ENCODE peak calls at places on chromosomes 4 and X, in eight cellular contexts. P is OCI-LY7, M is BE2C, F is HFF-Myc, Q is GM12878, N is BJ, T is breast epithelium, Z is uterus. R is an unnamed sample.

GRCh38 chr4:43680416-43680815 is 768.2 kb downstream of the KCTD8 start:
- DNase-seq in P (no peak), M (no peak), F (no peak), Q (no peak), N (no peak), T (no peak), Z (no peak), R (no peak)

GRCh38 chr4:140851032-140851636 is 94.9 kb upstream of the TBC1D9 start:
- DNase-seq in P (peak; percentile 86), M (peak; percentile 64), F (peak; percentile 41), Q (peak; percentile 33), N (no peak), T (no peak), Z (peak; percentile 26), R (peak; percentile 78)

GRCh38 chr4:99563310-99564186 is at the start of gene TRMT10A:
- DNase-seq in P (peak; percentile 96), M (peak; percentile 96), F (peak; percentile 94), Q (peak; percentile 85), N (peak; percentile 82), T (peak; percentile 95), Z (peak; percentile 96), R (peak; percentile 98)

GRCh38 chr4:76235915-76236314 is 15.6 kb upstream of the FAM47E start:
- DNase-seq in P (no peak), M (no peak), F (no peak), Q (no peak), N (no peak), T (no peak), Z (no peak), R (no peak)

GRCh38 chr4:146061610-146062324 is 113.8 kb upstream of the LSM6 start:
- DNase-seq in P (peak; percentile 38), M (no peak), F (no peak), Q (no peak), N (no peak), T (no peak), Z (no peak), R (no peak)

GRCh38 chr4:186826866-186827541 is 103.3 kb upstream of the FAT1 start:
- DNase-seq in P (no peak), M (no peak), F (no peak), Q (no peak), N (no peak), T (no peak), Z (no peak), R (no peak)

GRCh38 chr4:162015090-162015489 is 148.7 kb downstream of the FSTL5 start:
- DNase-seq in P (no peak), M (no peak), F (no peak), Q (no peak), N (peak; percentile 17), T (no peak), Z (no peak), R (no peak)

GRCh38 chr4:113636877-113637276 is 124.7 kb downstream of the CAMK2D start:
- DNase-seq in P (peak; percentile 91), M (no peak), F (no peak), Q (no peak), N (no peak), T (no peak), Z (no peak), R (no peak)

GRCh38 chr4:129641179-129641578 is 545.2 kb downstream of the C4orf33 start:
- DNase-seq in P (peak; percentile 49), M (peak; percentile 61), F (peak; percentile 6), Q (peak; percentile 8), N (no peak), T (no peak), Z (no peak), R (peak; percentile 88)

GRCh38 chrX:155105919-155106318 is 34.6 kb downstream of the BRCC3 start:
- DNase-seq in P (no peak), M (no peak), F (no peak), Q (no peak), N (no peak), T (no peak), Z (no peak), R (no peak)

GRCh38 chr4:126955292-126956191 is 677.2 kb upstream of the INTU start:
- DNase-seq in P (no peak), M (peak; percentile 6), F (no peak), Q (no peak), N (no peak), T (no peak), Z (no peak), R (peak; percentile 58)

GRCh38 chr4:177105526-177105925 is 204.1 kb upstream of the NEIL3 start:
- DNase-seq in P (no peak), M (no peak), F (no peak), Q (no peak), N (peak; percentile 79), T (no peak), Z (no peak), R (no peak)

GRCh38 chr4:76677571-76678326 is 220.2 kb downstream of the SOWAHB start:
- DNase-seq in P (no peak), M (no peak), F (no peak), Q (no peak), N (no peak), T (no peak), Z (no peak), R (no peak)

GRCh38 chr4:39023059-39023458 is 9.2 kb downstream of the TMEM156 start:
- DNase-seq in P (no peak), M (no peak), F (no peak), Q (no peak), N (no peak), T (no peak), Z (no peak), R (no peak)

GRCh38 chr4:72899621-72900020 is 169.9 kb downstream of the COX18 start:
- DNase-seq in P (no peak), M (no peak), F (no peak), Q (no peak), N (no peak), T (no peak), Z (no peak), R (no peak)

GRCh38 chr4:35982318-35982717 is 262.0 kb downstream of the ARAP2 start:
- DNase-seq in P (no peak), M (no peak), F (no peak), Q (no peak), N (no peak), T (no peak), Z (no peak), R (no peak)

GRCh38 chr4:134624365-134624764 is 422.8 kb upstream of the PABPC4L start:
- DNase-seq in P (no peak), M (no peak), F (no peak), Q (no peak), N (no peak), T (no peak), Z (no peak), R (no peak)

GRCh38 chr4:128596844-128597243 is 212.7 kb upstream of the JADE1 start:
- DNase-seq in P (no peak), M (no peak), F (no peak), Q (no peak), N (no peak), T (no peak), Z (no peak), R (no peak)

GRCh38 chrX:40883021-40883619 is 147.8 kb upstream of the MED14 start:
- DNase-seq in P (no peak), M (no peak), F (no peak), Q (no peak), N (no peak), T (no peak), Z (no peak), R (no peak)

GRCh38 chrX:76148753-76149152 is 24.1 kb upstream of the PBDC1 start:
- DNase-seq in P (peak; percentile 60), M (peak; percentile 28), F (no peak), Q (peak; percentile 45), N (no peak), T (no peak), Z (peak; percentile 36), R (peak; percentile 50)

GRCh38 chr4:154329268-154329858 is 162.2 kb downstream of the DCHS2 start:
- DNase-seq in P (peak; percentile 44), M (no peak), F (no peak), Q (no peak), N (no peak), T (no peak), Z (peak; percentile 22), R (peak; percentile 56)

GRCh38 chrX:154603438-154604430 is 15.3 kb downstream of the CTAG1B start:
- DNase-seq in P (no peak), M (no peak), F (peak; percentile 52), Q (no peak), N (no peak), T (no peak), Z (no peak), R (no peak)

GRCh38 chrX:11611965-11612364 is 53.8 kb downstream of the ARHGAP6 start:
- DNase-seq in P (peak; percentile 41), M (no peak), F (no peak), Q (no peak), N (no peak), T (no peak), Z (no peak), R (no peak)

GRCh38 chr4:102657206-102657605 is 103.6 kb downstream of the MANBA start:
- DNase-seq in P (no peak), M (no peak), F (no peak), Q (no peak), N (no peak), T (no peak), Z (no peak), R (no peak)

GRCh38 chrX:76454456-76454927 is 27.0 kb downstream of the MAGEE1 start:
- DNase-seq in P (peak; percentile 28), M (no peak), F (no peak), Q (no peak), N (no peak), T (no peak), Z (no peak), R (peak; percentile 70)

GRCh38 chr4:1502976-1503375 is 96.7 kb upstream of the NKX1-1 start:
- DNase-seq in P (no peak), M (peak; percentile 10), F (no peak), Q (no peak), N (no peak), T (no peak), Z (peak; percentile 12), R (peak; percentile 29)

GRCh38 chr4:122810669-122811068 is 16.0 kb upstream of the FGF2 start:
- DNase-seq in P (no peak), M (no peak), F (no peak), Q (no peak), N (no peak), T (no peak), Z (no peak), R (no peak)

GRCh38 chr4:138919094-138919936 is 96.3 kb upstream of the NOCT start:
- DNase-seq in P (peak; percentile 42), M (peak; percentile 79), F (peak; percentile 54), Q (peak; percentile 11), N (no peak), T (peak; percentile 82), Z (peak; percentile 86), R (peak; percentile 96)
- TF ChIP-seq CTCF in P (peak; percentile 77), M (peak; percentile 98), F (peak; percentile 68), Q (peak; percentile 88), N (peak; percentile 79), T (peak; percentile 82), Z (peak; percentile 50), R (peak; percentile 90)

GRCh38 chr4:151530783-151531182 is 121.8 kb downstream of the FHIP1A start:
- DNase-seq in P (peak; percentile 5), M (no peak), F (no peak), Q (no peak), N (no peak), T (no peak), Z (no peak), R (no peak)
- TF ChIP-seq CTCF in P (peak; percentile 67), M (no peak), F (peak; percentile 13), Q (no peak), N (no peak), T (no peak), Z (no peak), R (peak; percentile 57)

GRCh38 chr4:26762650-26763049 is 98.0 kb upstream of the STIM2 start:
- DNase-seq in P (no peak), M (no peak), F (no peak), Q (no peak), N (no peak), T (no peak), Z (no peak), R (no peak)
- TF ChIP-seq CTCF in P (no peak), M (no peak), F (no peak), Q (no peak), N (no peak), T (no peak), Z (no peak), R (no peak)

GRCh38 chr4:156677136-156677535 is 294.5 kb downstream of the PDGFC start:
- DNase-seq in P (peak; percentile 0), M (peak; percentile 15), F (no peak), Q (no peak), N (no peak), T (no peak), Z (no peak), R (peak; percentile 66)
- TF ChIP-seq CTCF in P (peak; percentile 53), M (peak; percentile 49), F (no peak), Q (peak; percentile 29), N (peak; percentile 10), T (no peak), Z (no peak), R (peak; percentile 78)

R was measured in endodermal cell.